ENCODE peak calls at places on chromosomes 11 and 22, in six cellular contexts. T, D, L, R, F and N are unnamed samples.

GRCh38 chr11:58006940-58007339 is 16.7 kb upstream of the OR9Q1 start:
- DNase-seq in T (no peak), D (no peak), L (no peak), R (peak; percentile 63), F (no peak), N (no peak)

GRCh38 chr11:59416613-59417012 is 9.6 kb downstream of the OR5A2 start:
- DNase-seq in T (no peak), D (no peak), L (no peak), R (no peak), F (no peak), N (no peak)

GRCh38 chr11:88179141-88179540 is 3.9 kb upstream of the RAB38 start:
- DNase-seq in T (no peak), D (no peak), L (no peak), R (peak; percentile 80), F (no peak), N (no peak)

GRCh38 chr11:25981998-25982397 is 349.9 kb upstream of the ANO3 start:
- DNase-seq in T (no peak), D (no peak), L (peak; percentile 59), R (peak; percentile 84), F (peak; percentile 87), N (no peak)

GRCh38 chr11:131198646-131199285 is 171.6 kb upstream of the NTM start:
- DNase-seq in T (no peak), D (peak; percentile 60), L (no peak), R (no peak), F (no peak), N (no peak)

GRCh38 chr11:15863411-15863810 is 492.9 kb downstream of the SOX6 start:
- DNase-seq in T (no peak), D (no peak), L (no peak), R (peak; percentile 9), F (no peak), N (no peak)

GRCh38 chr11:43868852-43869567 is 11.6 kb upstream of the ALKBH3 start:
- DNase-seq in T (no peak), D (no peak), L (no peak), R (peak; percentile 84), F (no peak), N (no peak)

GRCh38 chr11:50070389-50070788 is 37.7 kb downstream of the OR4C45 start:
- DNase-seq in T (no peak), D (no peak), L (no peak), R (no peak), F (no peak), N (no peak)

GRCh38 chr11:100863080-100863581 is 176.0 kb downstream of the ARHGAP42 start:
- DNase-seq in T (peak; percentile 52), D (no peak), L (no peak), R (peak; percentile 89), F (no peak), N (no peak)

GRCh38 chr11:12248330-12248729 is 129.0 kb upstream of the PARVA start:
- DNase-seq in T (peak; percentile 98), D (peak; percentile 75), L (peak; percentile 97), R (no peak), F (no peak), N (peak; percentile 95)

GRCh38 chr22:38115423-38116205 is 5.1 kb upstream of the BAIAP2L2 start:
- DNase-seq in T (no peak), D (no peak), L (no peak), R (no peak), F (no peak), N (no peak)

GRCh38 chr11:3807856-3808845 is at the start of gene PGAP2:
- DNase-seq in T (peak; percentile 68), D (peak; percentile 73), L (peak; percentile 87), R (peak; percentile 47), F (peak; percentile 68), N (peak; percentile 59)

GRCh38 chr22:48744967-48745841 is 1082.5 kb downstream of the BRD1 start:
- DNase-seq in T (peak; percentile 8), D (peak; percentile 29), L (no peak), R (no peak), F (no peak), N (no peak)

GRCh38 chr22:19868773-19869471 is 14.2 kb upstream of the GNB1L start:
- DNase-seq in T (no peak), D (peak; percentile 44), L (no peak), R (no peak), F (no peak), N (no peak)

GRCh38 chr11:39684155-39684554 is 1775.3 kb downstream of the LRRC4C start:
- DNase-seq in T (no peak), D (no peak), L (no peak), R (no peak), F (no peak), N (no peak)

GRCh38 chr22:45006101-45006872 is 3.5 kb downstream of the PHF21B start:
- DNase-seq in T (no peak), D (no peak), L (no peak), R (no peak), F (no peak), N (no peak)

GRCh38 chr22:45008853-45009751 is 703 bp downstream of the PHF21B start:
- DNase-seq in T (no peak), D (no peak), L (peak; percentile 24), R (peak; percentile 5), F (peak; percentile 21), N (no peak)

GRCh38 chr22:45007946-45008852 is 1.6 kb downstream of the PHF21B start:
- DNase-seq in T (no peak), D (no peak), L (peak; percentile 16), R (no peak), F (no peak), N (no peak)

GRCh38 chr22:45006873-45007246 is 2.9 kb downstream of the PHF21B start:
- DNase-seq in T (no peak), D (peak; percentile 65), L (peak; percentile 32), R (no peak), F (no peak), N (no peak)

GRCh38 chr22:45007247-45007945 is 2.4 kb downstream of the PHF21B start:
- DNase-seq in T (no peak), D (no peak), L (peak; percentile 70), R (no peak), F (no peak), N (no peak)
- H3K4me3 ChIP-seq in T (peak overlapping the region; percentile 61), D (peak overlapping the region; percentile 62), L (peak overlapping the region; percentile 40), R (no peak overlapping the region), F (no peak overlapping the region), N (no peak overlapping the region)

DNA sequence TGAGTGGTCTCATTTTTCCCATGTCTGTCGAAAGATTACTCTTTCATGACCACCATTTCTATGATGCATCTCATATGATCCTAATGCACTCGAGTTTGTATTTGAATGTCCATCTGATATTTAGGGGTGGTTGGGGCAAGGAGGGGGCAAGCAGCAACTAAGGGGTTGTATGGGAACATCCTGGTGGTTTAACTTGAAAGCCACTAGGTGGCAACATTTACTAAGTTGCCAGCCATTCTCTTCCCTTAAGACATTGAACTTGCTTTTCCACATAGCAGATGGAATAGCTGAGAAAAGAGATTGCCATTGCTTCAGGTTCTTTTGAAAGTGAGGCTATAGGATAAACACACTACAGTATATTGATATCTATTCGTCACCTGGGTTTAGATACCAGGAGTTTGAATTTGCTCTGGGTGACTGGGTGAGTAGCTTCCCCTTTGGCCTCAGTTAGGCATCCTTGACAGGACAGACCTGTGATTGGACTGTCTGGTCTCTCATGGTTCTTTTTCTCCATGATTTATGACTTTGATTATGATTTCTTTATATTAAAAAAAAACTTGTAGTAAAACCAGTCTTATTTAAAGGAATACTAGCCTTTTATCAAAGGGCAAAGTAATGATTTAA is 32.4 kb downstream of the NF2 start:
- DNase-seq in T (no peak), D (no peak), L (peak; percentile 29), R (peak; percentile 71), F (peak; percentile 58), N (no peak)
- TF ChIP-seq CTCF in T (no peak), D (peak; percentile 64), L (peak; percentile 69), R (peak; percentile 82), F (peak; percentile 92), N (peak; percentile 24)

GRCh38 chr11:118531597-118532084 is 649 bp downstream of the TMEM25 start:
- DNase-seq in T (no peak), D (no peak), L (no peak), R (no peak), F (no peak), N (no peak)

GRCh38 chr11:118530180-118530682 is 761 bp upstream of the TMEM25 start:
- DNase-seq in T (peak; percentile 37), D (no peak), L (peak; percentile 80), R (peak; percentile 8), F (no peak), N (no peak)

GRCh38 chr11:118529584-118530175 is 1.3 kb upstream of the TMEM25 start:
- DNase-seq in T (no peak), D (no peak), L (no peak), R (no peak), F (no peak), N (no peak)

GRCh38 chr11:118532091-118532490 is 1.1 kb downstream of the TMEM25 start:
- DNase-seq in T (no peak), D (peak; percentile 47), L (no peak), R (no peak), F (no peak), N (no peak)

GRCh38 chr11:118530683-118531596 is at the start of gene TMEM25:
- DNase-seq in T (peak; percentile 70), D (peak; percentile 75), L (peak; percentile 95), R (peak; percentile 10), F (peak; percentile 82), N (peak; percentile 62)
- H3K4me3 ChIP-seq in T (peak within 1 kb of the TSS; percentile 92), D (peak within 1 kb of the TSS; percentile 41), L (peak within 1 kb of the TSS; percentile 57), R (peak within 1 kb of the TSS; percentile 40), F (peak within 1 kb of the TSS; percentile 90), N (peak within 1 kb of the TSS; percentile 70)

GRCh38 chr11:107683807-107684206 is 28.0 kb downstream of the SLN start:
- DNase-seq in T (no peak), D (no peak), L (peak; percentile 42), R (peak; percentile 29), F (peak; percentile 2), N (no peak)
- TF ChIP-seq CTCF in T (no peak), D (no peak), L (peak; percentile 78), R (peak; percentile 58), F (peak; percentile 49), N (no peak)

DNA sequence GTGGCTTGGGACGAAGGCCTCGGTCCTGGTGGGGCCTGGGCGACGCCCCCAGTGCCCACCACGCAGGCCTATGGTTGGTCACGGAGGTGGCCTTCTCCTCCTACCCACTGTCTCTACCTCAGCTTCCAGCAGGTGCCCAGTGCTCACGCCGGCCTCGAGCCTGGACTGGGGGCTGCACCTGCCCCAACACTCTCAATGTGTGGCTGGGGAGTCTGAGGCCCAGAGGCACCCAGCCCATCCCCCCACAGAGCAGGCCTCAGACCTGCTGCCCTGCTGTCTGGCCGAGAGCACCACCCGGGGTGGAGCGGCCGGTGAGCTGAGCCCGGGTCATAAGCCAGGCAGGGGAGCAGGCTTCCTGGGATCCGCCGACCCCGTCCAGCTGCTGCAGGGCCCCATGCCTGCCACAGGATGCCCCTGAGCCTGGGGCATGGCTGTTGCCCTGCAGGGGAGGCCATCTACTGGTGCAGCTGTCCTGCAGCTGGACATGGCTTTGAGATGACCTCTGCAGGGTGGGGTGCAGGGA is 28.5 kb upstream of the MUC5AC start:
- DNase-seq in T (peak; percentile 31), D (no peak), L (no peak), R (no peak), F (no peak), N (no peak)
- H3K4me3 ChIP-seq in T (peak overlapping the region; percentile 3), D (no peak overlapping the region), L (no peak overlapping the region), R (no peak overlapping the region), F (no peak overlapping the region), N (no peak overlapping the region)